ENCODE peak calls at places on chromosomes 3 and 15, in ten cellular contexts. Z is AG09319; I is MV-4-11; N is AG04450; J is activated CD4-positive, CD25-positive, alpha-beta regulatory T cell treated with anti-CD3 and anti-CD28 coated beads, Interleukin-2, amount 50 U/mL, for 16 hours; K is HTR-8/SVneo; Q is NCI-H1092; E is activated CD8-positive, alpha-beta memory T cell treated with anti-CD3 and anti-CD28 coated beads, Interleukin-2, amount 50 U/mL, for 48 hours; T is AG08395; V is brain microvascular endothelial cell. O is an unnamed sample.

GRCh38 chr15:48680841-48681240 is 35.3 kb upstream of the FBN1 start:
- DNase-seq in Z (no peak), I (no peak), N (peak), J (no peak), K (peak), Q (no peak), E (no peak), T (peak), V (peak), O (no peak)

GRCh38 chr15:98528056-98528725 is 120.1 kb upstream of the IGF1R start:
- DNase-seq in Z (no peak), I (no peak), N (no peak), J (no peak), K (no peak), Q (no peak), E (no peak), T (no peak), V (no peak), O (no peak)

GRCh38 chr3:184160456-184160855 is 5.3 kb downstream of the DVL3 start:
- DNase-seq in Z (no peak), I (peak), N (no peak), J (no peak), K (no peak), Q (no peak), E (no peak), T (peak), V (peak), O (no peak)

GRCh38 chr3:99846472-99846871 is 28.8 kb downstream of the CMSS1 start:
- DNase-seq in Z (no peak), I (peak), N (no peak), J (no peak), K (no peak), Q (no peak), E (no peak), T (peak), V (peak), O (no peak)

GRCh38 chr15:58988011-58988785 is 735 bp downstream of the RNF111 start:
- DNase-seq in Z (no peak), I (peak), N (no peak), J (peak), K (peak), Q (peak), E (peak), T (peak), V (peak), O (peak)

GRCh38 chr15:38991701-38992100 is 427.1 kb upstream of the RASGRP1 start:
- DNase-seq in Z (no peak), I (no peak), N (no peak), J (no peak), K (peak), Q (no peak), E (no peak), T (no peak), V (no peak), O (no peak)

GRCh38 chr15:42201801-42202200 is 6.3 kb downstream of the VPS39 start:
- DNase-seq in Z (no peak), I (no peak), N (no peak), J (no peak), K (no peak), Q (no peak), E (no peak), T (no peak), V (no peak), O (no peak)

GRCh38 chr15:32682569-32682968 is 35.2 kb upstream of the GREM1 start:
- DNase-seq in Z (peak), I (peak), N (peak), J (no peak), K (no peak), Q (no peak), E (no peak), T (peak), V (peak), O (no peak)

GRCh38 chr3:150314248-150315027 is 93.7 kb upstream of the TSC22D2 start:
- DNase-seq in Z (no peak), I (no peak), N (no peak), J (no peak), K (no peak), Q (no peak), E (no peak), T (no peak), V (no peak), O (no peak)

GRCh38 chr3:194654443-194654842 is 17.5 kb downstream of the LSG1 start:
- DNase-seq in Z (no peak), I (no peak), N (no peak), J (no peak), K (no peak), Q (no peak), E (no peak), T (no peak), V (no peak), O (no peak)

GRCh38 chr3:183275418-183275817 is 22.4 kb downstream of the B3GNT5 start:
- DNase-seq in Z (peak), I (peak), N (no peak), J (no peak), K (no peak), Q (no peak), E (no peak), T (no peak), V (peak), O (no peak)

GRCh38 chr3:141425523-141426233 is 57.4 kb downstream of the ZBTB38 start:
- DNase-seq in Z (no peak), I (no peak), N (no peak), J (no peak), K (no peak), Q (no peak), E (no peak), T (no peak), V (no peak), O (no peak)

GRCh38 chr3:79724206-79724605 is 43.6 kb downstream of the ROBO1 start:
- DNase-seq in Z (no peak), I (no peak), N (no peak), J (no peak), K (no peak), Q (peak), E (no peak), T (no peak), V (no peak), O (no peak)

GRCh38 chr3:11290743-11291680 is 18.8 kb downstream of the ATG7 start:
- DNase-seq in Z (no peak), I (peak), N (no peak), J (no peak), K (no peak), Q (no peak), E (no peak), T (no peak), V (peak), O (no peak)

GRCh38 chr15:39919396-39919739 is 698 bp downstream of the GPR176 start:
- DNase-seq in Z (no peak), I (no peak), N (no peak), J (no peak), K (no peak), Q (no peak), E (no peak), T (peak), V (no peak), O (no peak)

GRCh38 chr3:79606414-79606813 is 161.4 kb downstream of the ROBO1 start:
- DNase-seq in Z (no peak), I (no peak), N (no peak), J (no peak), K (no peak), Q (no peak), E (no peak), T (no peak), V (no peak), O (no peak)

GRCh38 chr15:84942456-84942855 is 39.2 kb upstream of the PDE8A start:
- DNase-seq in Z (no peak), I (no peak), N (no peak), J (no peak), K (no peak), Q (no peak), E (no peak), T (no peak), V (no peak), O (no peak)

GRCh38 chr3:67384790-67385397 is 269.5 kb downstream of the SUCLG2 start:
- DNase-seq in Z (peak), I (peak), N (peak), J (no peak), K (peak), Q (peak), E (peak), T (peak), V (peak), O (peak)

GRCh38 chr3:28905798-28906197 is 375.1 kb upstream of the RBMS3 start:
- DNase-seq in Z (no peak), I (no peak), N (no peak), J (no peak), K (no peak), Q (no peak), E (no peak), T (no peak), V (no peak), O (no peak)

GRCh38 chr15:63449711-63450110 is 54.7 kb upstream of the USP3 start:
- DNase-seq in Z (no peak), I (no peak), N (no peak), J (no peak), K (peak), Q (no peak), E (no peak), T (peak), V (no peak), O (no peak)

GRCh38 chr3:177521305-177521704 is 324.0 kb upstream of the TBL1XR1 start:
- DNase-seq in Z (no peak), I (no peak), N (no peak), J (no peak), K (no peak), Q (no peak), E (no peak), T (no peak), V (no peak), O (peak)

GRCh38 chr3:188296761-188297689 is 143.1 kb downstream of the LPP start:
- DNase-seq in Z (no peak), I (peak), N (no peak), J (no peak), K (peak), Q (no peak), E (no peak), T (no peak), V (peak), O (no peak)

GRCh38 chr3:197539651-197540051 is 16.1 kb downstream of the BDH1 start:
- DNase-seq in Z (no peak), I (no peak), N (no peak), J (no peak), K (no peak), Q (no peak), E (no peak), T (no peak), V (no peak), O (no peak)

GRCh38 chr3:142180761-142181362 is 31.5 kb upstream of the TFDP2 start:
- DNase-seq in Z (peak), I (peak), N (no peak), J (no peak), K (peak), Q (no peak), E (no peak), T (peak), V (peak), O (peak)

GRCh38 chr3:120678984-120679383 is 3.1 kb downstream of the HGD start:
- DNase-seq in Z (no peak), I (peak), N (no peak), J (no peak), K (no peak), Q (no peak), E (no peak), T (no peak), V (no peak), O (no peak)

GRCh38 chr3:87333393-87333892 is 57.1 kb upstream of the POU1F1 start:
- DNase-seq in Z (peak), I (no peak), N (peak), J (no peak), K (peak), Q (no peak), E (no peak), T (peak), V (peak), O (no peak)

GRCh38 chr3:192332386-192333291 is 394.7 kb downstream of the FGF12 start:
- DNase-seq in Z (no peak), I (no peak), N (no peak), J (no peak), K (no peak), Q (no peak), E (no peak), T (no peak), V (no peak), O (peak)

GRCh38 chr3:99925584-99925983 is 107.9 kb downstream of the CMSS1 start:
- DNase-seq in Z (no peak), I (no peak), N (peak), J (no peak), K (peak), Q (peak), E (no peak), T (peak), V (peak), O (no peak)

GRCh38 chr3:146589899-146590508 is 15.1 kb downstream of the PLSCR5 start:
- DNase-seq in Z (peak), I (peak), N (peak), J (no peak), K (peak), Q (peak), E (no peak), T (peak), V (peak), O (no peak)

GRCh38 chr3:128823638-128824037 is 55.8 kb upstream of the ACAD9 start:
- DNase-seq in Z (no peak), I (no peak), N (no peak), J (no peak), K (no peak), Q (no peak), E (no peak), T (no peak), V (no peak), O (no peak)

GRCh38 chr15:68614621-68615035 is 35.8 kb downstream of the CORO2B start:
- DNase-seq in Z (no peak), I (no peak), N (no peak), J (no peak), K (no peak), Q (no peak), E (no peak), T (peak), V (no peak), O (peak)

GRCh38 chr3:163175970-163176369 is 1679.4 kb downstream of the OTOL1 start:
- DNase-seq in Z (no peak), I (no peak), N (no peak), J (no peak), K (no peak), Q (no peak), E (no peak), T (no peak), V (no peak), O (no peak)

GRCh38 chr15:42632100-42632675 is 56.8 kb downstream of the STARD9 start:
- DNase-seq in Z (no peak), I (peak), N (no peak), J (no peak), K (no peak), Q (no peak), E (no peak), T (no peak), V (no peak), O (no peak)

GRCh38 chr3:50375200-50375931 is 16.0 kb upstream of the TMEM115 start:
- DNase-seq in Z (no peak), I (no peak), N (no peak), J (no peak), K (no peak), Q (no peak), E (no peak), T (peak), V (no peak), O (no peak)

GRCh38 chr15:74752486-74753395 is 4.1 kb downstream of the CYP1A2 start:
- DNase-seq in Z (no peak), I (no peak), N (no peak), J (no peak), K (peak), Q (no peak), E (no peak), T (peak), V (peak), O (no peak)